ENCODE peak calls at places on chromosomes 4 and X, in four cellular contexts. P is HFFc6; R is CD8-positive, alpha-beta memory T cell; S is HFF-Myc. J is an unnamed sample.
A peak's percentile ranks its signal among the peaks of the same experiment; 100 is the strongest.

GRCh38 chr4:51853027-51853682 is 10.2 kb downstream of the DCUN1D4 start:
- DNase-seq in S (no peak), R (no peak), P (no peak), J (no peak)

GRCh38 chrX:56026816-56027215 is 205.3 kb upstream of the KLF8 start:
- DNase-seq in S (no peak), R (no peak), P (no peak), J (no peak)

GRCh38 chrX:102341867-102342266 is 94.9 kb downstream of the NXF2 start:
- DNase-seq in S (no peak), R (no peak), P (no peak), J (no peak)

GRCh38 chr4:56971383-56971782 is 6.0 kb downstream of the NOA1 start:
- DNase-seq in R (no peak), S (no peak), P (no peak), J (no peak)

GRCh38 chrX:53290441-53291041 is 9.2 kb upstream of the IQSEC2 start:
- DNase-seq in S (no peak), R (no peak), P (no peak), J (no peak)

GRCh38 chrX:19981987-19982386 is 8.9 kb downstream of the BCLAF3 start:
- DNase-seq in S (no peak), R (no peak), P (no peak), J (no peak)

GRCh38 chr4:1569461-1570151 is 114.5 kb downstream of the FAM53A start:
- DNase-seq in P (no peak), S (no peak), R (no peak), J (peak; percentile 39)

GRCh38 chrX:41405551-41405950 is 41.6 kb upstream of the NYX start:
- DNase-seq in S (no peak), R (no peak), P (no peak), J (no peak)

GRCh38 chr4:155952546-155952945 is 1.1 kb downstream of the CTSO start:
- DNase-seq in R (no peak), P (peak; percentile 6), S (no peak), J (no peak)

GRCh38 chrX:78548012-78548411 is 111.1 kb downstream of the RTL3 start:
- DNase-seq in S (no peak), R (no peak), P (peak; percentile 4), J (no peak)

GRCh38 chr4:18075823-18076433 is 54.4 kb upstream of the LCORL start:
- DNase-seq in S (no peak), R (peak; percentile 25), P (no peak), J (peak; percentile 63)

GRCh38 chr4:119130365-119131065 is 5.1 kb upstream of the MYOZ2 start:
- DNase-seq in P (no peak), R (no peak), S (no peak), J (no peak)

J was measured in Right ventricle myocardium inferior.